ENCODE peak calls at places on chromosomes 13 and 19, in seven cellular contexts. Z is HCT116, J is heart right ventricle, B is upper lobe of right lung, L is heart left ventricle, N is spleen, D is neuronal stem cell. F is an unnamed sample. For H3K4me1, the result is how much of the 10 kb centered on the place peaks cover.

GRCh38 chr13:59906413-59907027 is 257.2 kb downstream of the DIAPH3 start:
- DNase-seq in J (no peak), D (no peak), Z (peak), B (no peak), N (no peak), L (no peak), F (no peak)

GRCh38 chr13:98677398-98677797 is 75.1 kb downstream of the SLC15A1 start:
- DNase-seq in B (no peak), Z (no peak), L (no peak), D (no peak), N (no peak), J (no peak), F (no peak)

GRCh38 chr13:110772091-110772984 is 58.8 kb downstream of the ING1 start:
- DNase-seq in B (no peak), D (no peak), Z (no peak), L (no peak), N (no peak), J (no peak), F (no peak)

GRCh38 chr13:99829593-99830239 is 141.9 kb downstream of the ZIC5 start:
- DNase-seq in D (no peak), L (no peak), N (no peak), J (no peak), Z (no peak), B (no peak), F (no peak)

GRCh38 chr13:49927755-49928154 is 8.4 kb downstream of the SPRYD7 start:
- DNase-seq in J (no peak), B (no peak), N (no peak), D (no peak), Z (no peak), L (no peak), F (no peak)

GRCh38 chr19:5436101-5436947 is 18.9 kb upstream of the ZNRF4 start:
- DNase-seq in Z (no peak), N (no peak), L (peak), B (no peak), J (no peak), D (peak), F (no peak)

GRCh38 chr13:89628567-89628966 is 1718.9 kb upstream of the MIR17HG start:
- DNase-seq in D (no peak), L (no peak), Z (no peak), N (no peak), J (no peak), B (no peak), F (no peak)

GRCh38 chr13:46314587-46314986 is 72.5 kb downstream of the RUBCNL start:
- DNase-seq in D (no peak), B (no peak), N (no peak), Z (no peak), J (no peak), L (no peak), F (no peak)

GRCh38 chr19:6660930-6661329 is 9.0 kb downstream of the TNFSF14 start:
- DNase-seq in L (no peak), Z (no peak), D (no peak), N (no peak), B (no peak), J (no peak), F (no peak)

GRCh38 chr19:49881672-49882394 is 4.3 kb downstream of the TBC1D17 start:
- DNase-seq in L (peak), N (no peak), B (peak), Z (no peak), D (no peak), J (no peak), F (no peak)

GRCh38 chr13:26541678-26542553 is 15.6 kb upstream of the WASF3 start:
- DNase-seq in L (no peak), Z (no peak), J (no peak), N (no peak), D (no peak), B (no peak), F (no peak)

GRCh38 chr13:107553838-107554237 is 661.5 kb downstream of the LIG4 start:
- DNase-seq in D (no peak), N (no peak), Z (no peak), J (no peak), L (no peak), B (no peak), F (no peak)

GRCh38 chr19:43625918-43626579 is 6.6 kb upstream of the ZNF428 start:
- DNase-seq in N (no peak), L (no peak), B (no peak), Z (no peak), D (no peak), J (no peak), F (no peak)

GRCh38 chr13:31896427-31896826 is 135.1 kb upstream of the FRY start:
- DNase-seq in J (peak), N (no peak), D (no peak), B (no peak), L (no peak), Z (no peak), F (no peak)

GRCh38 chr19:46625731-46626130 is 842 bp upstream of the PTGIR start:
- DNase-seq in D (no peak), Z (no peak), L (peak), J (no peak), N (no peak), B (no peak), F (no peak)

GRCh38 chr19:41951686-41952172 is 7.4 kb downstream of the RABAC1 start:
- DNase-seq in J (peak), D (peak), Z (peak), N (peak), B (peak), L (peak), F (no peak)

GRCh38 chr19:51318687-51319675 is 7.5 kb downstream of the IGLON5 start:
- DNase-seq in J (no peak), B (no peak), Z (no peak), N (peak), D (no peak), L (no peak), F (no peak)

GRCh38 chr13:20691616-20692015 is 11.9 kb upstream of the IL17D start:
- DNase-seq in Z (no peak), B (no peak), N (no peak), L (no peak), D (no peak), J (no peak), F (no peak)

GRCh38 chr19:45508931-45509691 is 1.8 kb downstream of the VASP start:
- DNase-seq in J (peak), Z (no peak), N (peak), L (peak), D (peak), B (peak), F (no peak)

GRCh38 chr19:19554074-19555023 is 16.3 kb downstream of the CILP2 start:
- DNase-seq in B (peak), L (no peak), D (no peak), N (peak), J (no peak), Z (no peak), F (no peak)

GRCh38 chr13:97225533-97225932 is 3.4 kb downstream of the MBNL2 start:
- DNase-seq in Z (no peak), J (no peak), N (no peak), B (no peak), D (no peak), L (no peak), F (no peak)
- H3K4me1 ChIP-seq in Z (under half), J (half or more), N (half or more), B (half or more), D (under half), L (half or more), F (half or more)

DNA sequence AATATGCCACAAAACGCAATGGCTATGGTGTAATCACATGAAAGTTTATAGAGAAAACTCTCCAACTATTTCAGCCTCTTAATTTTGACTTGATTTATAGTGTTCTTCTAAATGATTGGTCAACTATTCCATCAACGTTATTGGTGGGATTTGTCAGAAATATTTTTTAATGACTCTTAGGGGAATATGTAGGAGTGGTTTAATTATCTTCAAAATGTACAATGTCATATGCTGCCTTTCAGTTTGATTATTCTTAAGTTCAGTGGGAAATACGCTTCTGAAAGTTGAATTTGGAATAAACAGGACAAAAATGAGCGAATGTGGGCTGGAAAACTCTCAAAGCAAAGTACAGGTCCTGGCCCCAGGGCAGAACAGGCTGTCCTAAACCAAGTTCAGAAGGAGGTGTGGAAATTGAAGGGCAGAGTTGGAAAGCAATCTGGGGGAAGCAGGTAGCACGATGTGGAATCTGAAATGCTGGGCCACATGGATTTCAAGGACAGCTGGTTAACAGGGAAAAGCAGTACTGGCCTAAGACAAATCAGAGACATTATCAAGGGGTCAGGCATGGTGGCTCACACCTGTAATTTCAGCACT is 60.8 kb upstream of the MYCBP2 start:
- DNase-seq in J (no peak), L (no peak), Z (no peak), D (no peak), N (no peak), B (no peak), F (no peak)
- H3K4me1 ChIP-seq in J (under half), L (under half), Z (under half), D (under half), N (under half), B (under half), F (half or more)

DNA sequence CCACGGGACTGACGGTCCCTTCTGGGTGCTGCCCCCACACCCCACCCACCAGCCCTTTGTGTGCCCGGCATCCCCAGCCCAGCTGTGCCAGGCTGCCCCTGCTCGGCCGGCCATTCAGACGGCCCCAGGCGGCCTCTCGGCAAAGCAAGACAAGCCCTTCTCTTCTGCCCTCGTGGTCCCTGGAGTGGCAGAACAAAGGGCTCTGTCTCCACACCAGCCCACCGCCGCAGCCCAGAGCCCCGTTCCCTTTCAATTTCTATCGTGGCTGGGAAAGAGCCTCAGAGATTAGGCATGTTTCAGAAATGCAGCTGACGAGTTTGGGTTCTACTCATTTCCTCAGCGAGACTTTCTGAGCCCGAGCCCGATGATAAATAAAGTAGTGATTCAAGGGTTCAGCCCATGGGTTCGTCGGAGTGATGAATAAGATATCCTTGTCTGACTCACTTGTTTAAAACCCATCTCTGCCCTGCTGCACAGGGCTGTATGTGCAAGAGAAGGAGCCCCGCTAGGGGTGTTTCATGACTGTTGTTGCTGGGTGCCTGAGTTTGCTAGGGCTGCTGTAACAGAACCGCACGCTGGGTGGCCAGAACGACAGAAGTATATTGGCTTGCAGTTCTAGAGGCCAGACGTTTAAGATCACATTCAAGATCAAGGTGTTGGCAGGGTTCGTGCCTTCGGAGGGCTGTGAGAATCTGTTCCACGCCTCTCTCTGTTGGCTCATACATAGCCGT is 4.3 kb downstream of the MYO9B start:
- DNase-seq in L (peak), B (no peak), J (peak), D (peak), N (peak), Z (peak), F (peak)
- H3K4me1 ChIP-seq in L (half or more), B (half or more), J (under half), D (under half), N (half or more), Z (under half), F (half or more)

GRCh38 chr19:35419046-35419445 is 29.0 kb upstream of the FFAR2 start:
- DNase-seq in B (no peak), L (no peak), Z (no peak), N (no peak), J (no peak), D (no peak), F (no peak)
- H3K4me1 ChIP-seq in B (under half), L (under half), Z (under half), N (under half), J (under half), D (under half), F (under half)

DNA sequence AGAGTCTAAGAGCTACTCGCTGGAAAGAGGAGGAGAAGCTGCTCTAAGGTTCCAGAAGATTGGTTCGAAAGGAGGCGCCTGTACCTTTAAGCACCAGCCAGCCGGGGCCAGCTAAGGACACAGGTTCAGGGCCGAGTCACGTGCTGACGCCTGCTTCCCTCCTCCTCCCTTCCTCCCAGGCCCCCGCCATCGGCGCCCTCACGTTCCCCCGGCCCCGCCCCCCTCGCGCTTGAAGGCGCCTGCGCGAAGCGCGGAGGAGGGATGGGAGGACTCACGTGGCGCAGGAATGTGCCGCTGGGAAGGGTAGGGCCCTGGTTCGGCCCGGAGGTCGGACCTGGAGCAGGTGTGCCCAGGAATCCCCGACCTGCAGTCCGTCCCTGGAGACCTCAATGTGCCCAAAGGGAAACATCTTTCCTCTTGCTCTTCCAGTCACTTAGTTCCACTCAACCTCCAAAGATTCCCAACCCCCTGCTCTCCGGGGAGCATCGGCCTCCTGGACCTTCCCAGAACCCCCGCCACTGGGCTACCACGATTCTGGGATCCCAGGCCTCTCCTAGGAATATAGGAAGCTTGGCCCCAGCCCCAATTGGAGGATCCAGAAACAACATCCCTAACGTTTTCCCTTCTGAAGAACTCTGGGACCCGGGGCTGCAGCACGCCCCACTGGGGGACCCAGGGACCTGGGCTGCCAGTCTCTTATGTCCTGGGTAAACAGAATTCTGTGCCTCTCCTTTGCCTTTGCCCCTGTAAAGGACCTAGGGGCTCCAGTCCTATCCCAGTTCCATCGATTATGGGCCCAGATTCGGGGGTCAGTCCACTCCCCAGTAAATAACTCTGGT is 2.5 kb downstream of the DBP start:
- DNase-seq in D (peak), Z (peak), N (peak), L (peak), J (peak), B (peak), F (peak)
- H3K4me1 ChIP-seq in D (under half), Z (half or more), N (half or more), L (half or more), J (half or more), B (under half), F (half or more)

DNA sequence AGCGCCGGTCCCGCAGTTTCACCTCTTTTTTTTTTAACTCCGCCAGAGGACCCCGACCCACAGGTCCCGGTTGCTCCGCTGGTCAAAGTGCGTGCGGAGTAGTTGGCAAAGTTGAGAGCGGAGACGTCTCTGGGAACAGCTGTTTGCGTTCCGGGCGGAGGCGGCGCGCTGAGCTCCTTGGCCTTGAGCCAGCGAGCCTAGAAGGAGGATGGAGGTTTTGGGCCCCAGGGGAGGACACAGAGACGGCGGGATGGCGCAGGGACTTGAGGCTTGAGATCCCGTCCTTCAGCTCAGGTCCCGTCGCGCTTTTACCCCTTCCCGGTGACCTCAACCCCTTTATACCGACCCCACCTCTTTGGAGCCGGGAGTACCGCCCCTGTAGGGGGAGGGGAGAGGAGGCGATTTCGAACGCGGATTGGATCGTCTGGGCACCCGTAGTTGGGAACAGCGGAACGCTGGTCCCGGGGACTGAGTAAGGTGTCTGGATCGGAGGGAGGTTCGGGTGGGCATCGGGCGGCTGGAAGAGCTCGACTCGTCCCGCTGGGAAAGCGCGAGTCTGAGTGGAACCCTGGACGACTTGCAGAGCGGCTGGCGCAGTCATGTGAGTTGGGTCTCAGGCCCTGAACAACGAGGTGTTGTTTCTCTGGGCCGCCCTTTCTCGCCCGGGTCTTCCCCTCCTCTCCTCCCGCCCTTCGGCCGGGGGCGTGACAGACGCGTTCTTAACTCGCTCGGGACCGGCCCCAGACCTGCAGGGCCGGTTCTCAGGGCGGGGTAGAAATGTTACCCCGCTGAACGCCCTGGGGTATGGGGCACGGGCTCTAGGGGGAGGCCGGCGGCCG is at the start of gene WBP4:
- DNase-seq in D (peak), Z (peak), J (peak), L (peak), B (peak), N (peak), F (peak)
- H3K4me1 ChIP-seq in D (under half), Z (half or more), J (half or more), L (half or more), B (under half), N (half or more), F (half or more)

GRCh38 chr19:54633401-54633800 is 3.1 kb downstream of the LILRB1 start:
- DNase-seq in J (no peak), N (no peak), L (no peak), D (no peak), Z (no peak), B (no peak), F (no peak)

GRCh38 chr19:54626757-54627156 is 3.5 kb upstream of the LILRB1 start:
- DNase-seq in B (no peak), J (no peak), L (no peak), D (no peak), N (peak), Z (no peak), F (no peak)

GRCh38 chr19:54631489-54631888 is 1.2 kb downstream of the LILRB1 start:
- DNase-seq in B (no peak), J (no peak), N (no peak), D (no peak), Z (no peak), L (no peak), F (no peak)

DNA sequence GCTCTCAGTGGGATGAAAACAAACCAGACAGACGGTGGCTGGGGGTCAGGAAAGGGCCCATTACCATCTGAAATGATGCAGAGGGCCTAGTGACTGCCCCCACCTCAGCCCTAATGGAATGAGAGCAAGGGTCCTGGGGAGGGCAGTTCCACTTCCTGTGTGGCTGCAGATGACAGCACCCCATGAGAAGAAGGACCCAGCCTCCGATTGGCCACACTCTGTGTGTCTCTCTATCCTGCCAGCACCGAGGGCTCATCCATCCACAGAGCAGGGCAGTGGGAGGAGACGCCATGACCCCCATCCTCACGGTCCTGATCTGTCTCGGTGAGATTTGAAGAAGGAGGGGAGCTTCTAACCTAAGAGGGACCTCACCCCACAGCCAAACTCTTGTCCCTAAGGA is 500 bp downstream of the LILRB1 start:
- DNase-seq in J (no peak), L (no peak), B (no peak), D (no peak), Z (no peak), N (no peak), F (no peak)
- H3K4me1 ChIP-seq in J (under half), L (under half), B (under half), D (under half), Z (under half), N (half or more), F (under half)

DNA sequence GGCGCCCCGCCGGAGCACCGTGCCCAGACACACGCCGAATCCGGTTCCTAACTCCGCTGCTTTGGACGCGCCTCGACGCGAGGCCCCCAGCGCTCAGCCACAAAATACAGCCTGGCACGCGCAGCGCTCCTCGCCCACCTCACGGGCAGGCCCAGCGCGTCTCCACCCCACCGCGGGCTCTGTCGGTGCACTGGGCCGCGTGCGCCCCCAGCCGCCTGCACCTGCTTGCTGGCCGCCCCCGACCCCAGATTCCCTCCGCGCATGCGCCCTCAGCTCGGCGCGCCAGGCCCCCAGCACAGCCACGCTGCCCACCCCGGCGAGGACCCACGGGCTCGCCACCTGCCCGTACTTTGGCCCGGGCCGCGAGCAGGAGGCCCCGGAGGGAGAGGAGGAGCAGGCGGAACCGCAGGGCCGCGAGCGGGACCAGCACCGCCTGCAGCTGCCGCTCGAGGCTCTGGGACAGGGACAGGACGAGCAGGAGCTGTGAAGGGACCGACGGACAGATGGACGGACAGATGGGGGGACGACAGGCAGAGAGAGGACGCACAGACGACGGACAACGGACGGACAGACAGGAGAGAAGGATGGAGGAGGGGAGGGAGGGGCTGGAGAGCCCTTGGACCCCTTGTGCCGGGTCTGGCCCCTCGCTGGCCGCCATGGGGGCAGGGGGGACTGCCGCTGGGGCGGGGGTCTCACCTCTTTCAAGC is 5.4 kb downstream of the ANO8 start:
- DNase-seq in N (no peak), J (no peak), L (no peak), D (no peak), Z (no peak), B (no peak), F (no peak)
- H3K4me1 ChIP-seq in N (under half), J (under half), L (under half), D (under half), Z (under half), B (under half), F (under half)

GRCh38 chr13:40484101-40484800 is 182.2 kb downstream of the FOXO1 start:
- DNase-seq in B (no peak), Z (no peak), D (no peak), L (no peak), N (no peak), J (no peak), F (no peak)
- H3K4me1 ChIP-seq in B (under half), Z (under half), D (under half), L (under half), N (half or more), J (under half), F (under half)

GRCh38 chr13:94329754-94330551 is 149.5 kb downstream of the DCT start:
- DNase-seq in J (no peak), N (no peak), L (no peak), D (no peak), B (no peak), Z (no peak), F (no peak)
- H3K4me1 ChIP-seq in J (under half), N (half or more), L (under half), D (under half), B (under half), Z (under half), F (under half)